ENCODE peak calls at places on chromosome 19, in eight cellular contexts. Y is iris pigment epithelial cell; K is GM23248; R is pancreas; U is adipocyte; N is activated CD4-positive, alpha-beta T cell treated with anti-CD3 and anti-CD28 coated beads, Interleukin-2, amount 10 ng/mL, durations not matched to agents 7 days and 5 days; B is substantia nigra; Q is Right ventricle myocardium superior. O is an unnamed sample.

GRCh38 chr19:46081928-46082727 is 41.3 kb upstream of the IGFL4 start:
- DNase-seq in Y (peak; percentile 69), K (peak; percentile 79), R (peak; percentile 60), U (peak; percentile 67), N (peak; percentile 16), B (no peak), Q (no peak), O (no peak)

GRCh38 chr19:50465986-50466771 is 10.1 kb upstream of the EMC10 start:
- DNase-seq in Y (no peak), K (peak; percentile 30), R (no peak), U (no peak), N (no peak), B (no peak), Q (no peak), O (no peak)

GRCh38 chr19:4580021-4580901 is 20.8 kb upstream of the SEMA6B start:
- DNase-seq in Y (no peak), K (no peak), R (no peak), U (no peak), N (no peak), B (no peak), Q (no peak), O (no peak)

GRCh38 chr19:39163621-39164020 is 33.1 kb upstream of the NCCRP1 start:
- DNase-seq in Y (no peak), K (no peak), R (no peak), U (no peak), N (no peak), B (no peak), Q (no peak), O (no peak)

GRCh38 chr19:383922-384800 is 24.8 kb downstream of the C2CD4C start:
- DNase-seq in Y (no peak), K (peak; percentile 25), R (peak; percentile 48), U (no peak), N (no peak), B (peak; percentile 21), Q (no peak), O (no peak)

GRCh38 chr19:17831419-17831888 is 10.1 kb upstream of the INSL3 start:
- DNase-seq in Y (no peak), K (no peak), R (no peak), U (no peak), N (no peak), B (no peak), Q (no peak), O (no peak)

GRCh38 chr19:46435009-46435408 is 6.3 kb upstream of the PNMA8C start:
- DNase-seq in Y (no peak), K (no peak), R (no peak), U (no peak), N (no peak), B (peak; percentile 37), Q (no peak), O (no peak)

GRCh38 chr19:48627865-48628314 is 8.6 kb downstream of the SPHK2 start:
- DNase-seq in Y (no peak), K (no peak), R (no peak), U (no peak), N (no peak), B (no peak), Q (no peak), O (no peak)

GRCh38 chr19:28234637-28235036 is 978.3 kb downstream of the UQCRFS1 start:
- DNase-seq in Y (no peak), K (peak; percentile 58), R (no peak), U (no peak), N (no peak), B (no peak), Q (no peak), O (peak; percentile 25)

GRCh38 chr19:5436101-5436947 is 18.9 kb upstream of the ZNRF4 start:
- DNase-seq in Y (peak; percentile 66), K (peak; percentile 90), R (no peak), U (peak; percentile 69), N (no peak), B (peak; percentile 59), Q (no peak), O (no peak)

GRCh38 chr19:42088471-42089190 is 12.7 kb downstream of the ZNF574 start:
- DNase-seq in Y (peak; percentile 83), K (peak; percentile 78), R (no peak), U (peak; percentile 58), N (no peak), B (no peak), Q (no peak), O (no peak)

GRCh38 chr19:21158523-21159135 is 16.8 kb downstream of the ZNF431 start:
- DNase-seq in Y (peak; percentile 70), K (peak; percentile 55), R (no peak), U (peak; percentile 61), N (no peak), B (no peak), Q (no peak), O (no peak)

GRCh38 chr19:46890423-46891170 is 29.8 kb downstream of the ARHGAP35 start:
- DNase-seq in Y (peak; percentile 92), K (peak; percentile 96), R (no peak), U (peak; percentile 95), N (no peak), B (no peak), Q (no peak), O (no peak)

GRCh38 chr19:44684892-44685847 is 13.8 kb upstream of the CEACAM16 start:
- DNase-seq in Y (peak; percentile 82), K (peak; percentile 93), R (no peak), U (peak; percentile 92), N (peak; percentile 12), B (no peak), Q (no peak), O (peak; percentile 63)

GRCh38 chr19:10450853-10451609 is 30.7 kb downstream of the PDE4A start:
- DNase-seq in Y (no peak), K (no peak), R (no peak), U (no peak), N (no peak), B (no peak), Q (no peak), O (no peak)

GRCh38 chr19:12825259-12826131 is 8.9 kb downstream of the RTBDN start:
- DNase-seq in Y (no peak), K (peak; percentile 44), R (no peak), U (no peak), N (no peak), B (no peak), Q (no peak), O (no peak)

O was measured in kidney epithelial cell.